ENCODE peak calls at places on chromosomes 2 and 18, in nine cellular contexts. One of them, this sample, is unnamed. For H3K9me3, the result is how much of the 10 kb centered on the place peaks cover.

GRCh38 chr18:10685484-10685883 is 159.7 kb downstream of the NAPG start:
- DNase-seq in CD4-positive, CD25-positive, alpha-beta regulatory T cell: no peak
- DNase-seq in pancreas: no peak
- DNase-seq in uterus: no peak
- DNase-seq in A549: no peak
- DNase-seq in OCI-LY7: peak
- DNase-seq in prostate gland: no peak
- DNase-seq in IMR-90: no peak
- DNase-seq in hepatocyte: no peak
- DNase-seq in this sample: no peak

GRCh38 chr18:7000484-7001096 is 117.0 kb downstream of the LAMA1 start:
- DNase-seq in CD4-positive, CD25-positive, alpha-beta regulatory T cell: no peak
- DNase-seq in pancreas: no peak
- DNase-seq in uterus: no peak
- DNase-seq in A549: no peak
- DNase-seq in OCI-LY7: peak
- DNase-seq in prostate gland: peak
- DNase-seq in IMR-90: peak
- DNase-seq in hepatocyte: peak
- DNase-seq in this sample: peak

GRCh38 chr2:198657520-198658121 is 800.1 kb downstream of the SATB2 start:
- DNase-seq in CD4-positive, CD25-positive, alpha-beta regulatory T cell: no peak
- DNase-seq in pancreas: no peak
- DNase-seq in uterus: no peak
- DNase-seq in A549: no peak
- DNase-seq in OCI-LY7: peak
- DNase-seq in prostate gland: no peak
- DNase-seq in IMR-90: peak
- DNase-seq in hepatocyte: peak
- DNase-seq in this sample: peak

GRCh38 chr18:28177828-28178635 is 1.1 kb upstream of the CDH2 start:
- DNase-seq in CD4-positive, CD25-positive, alpha-beta regulatory T cell: no peak
- DNase-seq in pancreas: peak
- DNase-seq in uterus: peak
- DNase-seq in A549: peak
- DNase-seq in OCI-LY7: no peak
- DNase-seq in prostate gland: peak
- DNase-seq in IMR-90: peak
- DNase-seq in hepatocyte: peak
- DNase-seq in this sample: peak

GRCh38 chr18:49464718-49465598 is 4.5 kb upstream of the DYM start:
- DNase-seq in CD4-positive, CD25-positive, alpha-beta regulatory T cell: no peak
- DNase-seq in pancreas: no peak
- DNase-seq in uterus: no peak
- DNase-seq in A549: no peak
- DNase-seq in OCI-LY7: peak
- DNase-seq in prostate gland: no peak
- DNase-seq in IMR-90: peak
- DNase-seq in hepatocyte: no peak
- DNase-seq in this sample: no peak

GRCh38 chr2:10620481-10620880 is 69.3 kb downstream of the NOL10 start:
- DNase-seq in CD4-positive, CD25-positive, alpha-beta regulatory T cell: no peak
- DNase-seq in pancreas: no peak
- DNase-seq in uterus: no peak
- DNase-seq in A549: no peak
- DNase-seq in OCI-LY7: no peak
- DNase-seq in prostate gland: no peak
- DNase-seq in IMR-90: peak
- DNase-seq in hepatocyte: no peak
- DNase-seq in this sample: peak

GRCh38 chr2:204116154-204116792 is 179.7 kb downstream of the ICOS start:
- DNase-seq in CD4-positive, CD25-positive, alpha-beta regulatory T cell: no peak
- DNase-seq in pancreas: no peak
- DNase-seq in uterus: peak
- DNase-seq in A549: no peak
- DNase-seq in OCI-LY7: no peak
- DNase-seq in prostate gland: no peak
- DNase-seq in IMR-90: no peak
- DNase-seq in hepatocyte: no peak
- DNase-seq in this sample: no peak

GRCh38 chr2:130374587-130375290 is 18.9 kb downstream of the PTPN18 start:
- DNase-seq in CD4-positive, CD25-positive, alpha-beta regulatory T cell: no peak
- DNase-seq in pancreas: no peak
- DNase-seq in uterus: no peak
- DNase-seq in A549: no peak
- DNase-seq in OCI-LY7: no peak
- DNase-seq in prostate gland: no peak
- DNase-seq in IMR-90: peak
- DNase-seq in hepatocyte: no peak
- DNase-seq in this sample: no peak

GRCh38 chr2:16387461-16387960 is 278.1 kb downstream of the CYRIA start:
- DNase-seq in CD4-positive, CD25-positive, alpha-beta regulatory T cell: no peak
- DNase-seq in pancreas: no peak
- DNase-seq in uterus: no peak
- DNase-seq in A549: no peak
- DNase-seq in OCI-LY7: no peak
- DNase-seq in prostate gland: no peak
- DNase-seq in IMR-90: no peak
- DNase-seq in hepatocyte: no peak
- DNase-seq in this sample: no peak

GRCh38 chr18:60891936-60892335 is 441.3 kb upstream of the CDH20 start:
- DNase-seq in CD4-positive, CD25-positive, alpha-beta regulatory T cell: no peak
- DNase-seq in pancreas: no peak
- DNase-seq in uterus: no peak
- DNase-seq in A549: no peak
- DNase-seq in OCI-LY7: no peak
- DNase-seq in prostate gland: no peak
- DNase-seq in IMR-90: no peak
- DNase-seq in hepatocyte: no peak
- DNase-seq in this sample: no peak

GRCh38 chr2:112579280-112579679 is 5.1 kb upstream of the CHCHD5 start:
- DNase-seq in CD4-positive, CD25-positive, alpha-beta regulatory T cell: no peak
- DNase-seq in pancreas: no peak
- DNase-seq in uterus: no peak
- DNase-seq in A549: no peak
- DNase-seq in OCI-LY7: no peak
- DNase-seq in prostate gland: no peak
- DNase-seq in IMR-90: peak
- DNase-seq in hepatocyte: no peak
- DNase-seq in this sample: no peak

GRCh38 chr18:59987102-59987501 is 87.3 kb downstream of the PMAIP1 start:
- DNase-seq in CD4-positive, CD25-positive, alpha-beta regulatory T cell: no peak
- DNase-seq in pancreas: no peak
- DNase-seq in uterus: no peak
- DNase-seq in A549: no peak
- DNase-seq in OCI-LY7: no peak
- DNase-seq in prostate gland: no peak
- DNase-seq in IMR-90: no peak
- DNase-seq in hepatocyte: no peak
- DNase-seq in this sample: no peak

GRCh38 chr2:100260712-100261620 is 61.3 kb downstream of the LONRF2 start:
- DNase-seq in CD4-positive, CD25-positive, alpha-beta regulatory T cell: no peak
- DNase-seq in pancreas: no peak
- DNase-seq in uterus: peak
- DNase-seq in A549: peak
- DNase-seq in OCI-LY7: peak
- DNase-seq in prostate gland: peak
- DNase-seq in IMR-90: peak
- DNase-seq in hepatocyte: peak
- DNase-seq in this sample: peak

GRCh38 chr2:231621051-231621879 is 28.6 kb downstream of the TEX44 start:
- DNase-seq in CD4-positive, CD25-positive, alpha-beta regulatory T cell: no peak
- DNase-seq in pancreas: no peak
- DNase-seq in uterus: peak
- DNase-seq in A549: no peak
- DNase-seq in OCI-LY7: no peak
- DNase-seq in prostate gland: peak
- DNase-seq in IMR-90: no peak
- DNase-seq in hepatocyte: peak
- DNase-seq in this sample: no peak

GRCh38 chr2:96139181-96139758 is 968 bp upstream of the ASTL start:
- DNase-seq in CD4-positive, CD25-positive, alpha-beta regulatory T cell: no peak
- DNase-seq in pancreas: peak
- DNase-seq in uterus: no peak
- DNase-seq in A549: no peak
- DNase-seq in OCI-LY7: no peak
- DNase-seq in prostate gland: no peak
- DNase-seq in IMR-90: no peak
- DNase-seq in hepatocyte: no peak
- DNase-seq in this sample: no peak

GRCh38 chr2:233408366-233409285 is 54.3 kb downstream of the DGKD start:
- DNase-seq in CD4-positive, CD25-positive, alpha-beta regulatory T cell: no peak
- DNase-seq in pancreas: no peak
- DNase-seq in uterus: no peak
- DNase-seq in A549: no peak
- DNase-seq in OCI-LY7: no peak
- DNase-seq in prostate gland: no peak
- DNase-seq in IMR-90: no peak
- DNase-seq in hepatocyte: no peak
- DNase-seq in this sample: no peak

GRCh38 chr18:54020346-54020745 is 204.1 kb downstream of the MBD2 start:
- DNase-seq in CD4-positive, CD25-positive, alpha-beta regulatory T cell: no peak
- DNase-seq in pancreas: no peak
- DNase-seq in uterus: no peak
- DNase-seq in A549: no peak
- DNase-seq in OCI-LY7: no peak
- DNase-seq in prostate gland: no peak
- DNase-seq in IMR-90: no peak
- DNase-seq in hepatocyte: no peak
- DNase-seq in this sample: no peak

GRCh38 chr18:3015851-3016250 is 2.9 kb upstream of the LPIN2 start:
- DNase-seq in CD4-positive, CD25-positive, alpha-beta regulatory T cell: no peak
- DNase-seq in pancreas: no peak
- DNase-seq in uterus: no peak
- DNase-seq in A549: no peak
- DNase-seq in OCI-LY7: no peak
- DNase-seq in prostate gland: no peak
- DNase-seq in IMR-90: no peak
- DNase-seq in hepatocyte: no peak
- DNase-seq in this sample: no peak

GRCh38 chr18:67367540-67367939 is 149.0 kb downstream of the DSEL start:
- DNase-seq in CD4-positive, CD25-positive, alpha-beta regulatory T cell: no peak
- DNase-seq in pancreas: no peak
- DNase-seq in uterus: no peak
- DNase-seq in A549: no peak
- DNase-seq in OCI-LY7: no peak
- DNase-seq in prostate gland: no peak
- DNase-seq in IMR-90: peak
- DNase-seq in hepatocyte: no peak
- DNase-seq in this sample: no peak

GRCh38 chr2:228318218-228318617 is 136.7 kb upstream of the SPHKAP start:
- DNase-seq in CD4-positive, CD25-positive, alpha-beta regulatory T cell: no peak
- DNase-seq in pancreas: peak
- DNase-seq in uterus: no peak
- DNase-seq in A549: peak
- DNase-seq in OCI-LY7: no peak
- DNase-seq in prostate gland: no peak
- DNase-seq in IMR-90: no peak
- DNase-seq in hepatocyte: peak
- DNase-seq in this sample: peak

GRCh38 chr18:61398961-61399632 is 65.9 kb downstream of the CDH20 start:
- DNase-seq in CD4-positive, CD25-positive, alpha-beta regulatory T cell: no peak
- DNase-seq in pancreas: no peak
- DNase-seq in uterus: no peak
- DNase-seq in A549: no peak
- DNase-seq in OCI-LY7: no peak
- DNase-seq in prostate gland: no peak
- DNase-seq in IMR-90: peak
- DNase-seq in hepatocyte: no peak
- DNase-seq in this sample: no peak

GRCh38 chr2:234490239-234491074 is 6.4 kb downstream of the ARL4C start:
- DNase-seq in CD4-positive, CD25-positive, alpha-beta regulatory T cell: no peak
- DNase-seq in pancreas: no peak
- DNase-seq in uterus: no peak
- DNase-seq in A549: no peak
- DNase-seq in OCI-LY7: peak
- DNase-seq in prostate gland: no peak
- DNase-seq in IMR-90: no peak
- DNase-seq in hepatocyte: no peak
- DNase-seq in this sample: peak

DNA sequence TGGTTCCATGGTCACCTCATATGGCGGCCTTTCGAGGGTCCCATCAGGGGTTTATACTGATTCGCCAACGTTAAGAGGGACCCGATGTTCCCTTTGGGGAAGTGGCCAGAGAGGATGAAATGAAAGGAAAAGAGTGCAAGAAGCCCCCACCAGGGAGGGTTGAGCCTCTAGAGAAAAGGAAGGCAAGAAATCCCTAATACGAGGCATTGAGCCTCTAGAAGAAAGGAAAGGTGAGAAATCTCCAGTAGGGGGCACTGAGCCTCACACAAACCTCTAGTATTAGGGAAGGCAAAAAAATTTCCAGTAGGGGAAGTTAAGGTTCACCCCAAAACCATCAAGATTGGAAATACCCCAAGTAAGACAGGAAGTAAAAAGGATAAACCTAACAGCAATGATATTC is 9.8 kb upstream of the SAP130 start:
- DNase-seq in CD4-positive, CD25-positive, alpha-beta regulatory T cell: no peak
- DNase-seq in pancreas: no peak
- DNase-seq in uterus: no peak
- DNase-seq in A549: no peak
- DNase-seq in OCI-LY7: peak
- DNase-seq in prostate gland: no peak
- DNase-seq in IMR-90: no peak
- DNase-seq in hepatocyte: no peak
- DNase-seq in this sample: no peak
- H3K9me3 ChIP-seq in CD4-positive, CD25-positive, alpha-beta regulatory T cell: under half
- H3K9me3 ChIP-seq in pancreas: under half
- H3K9me3 ChIP-seq in uterus: under half
- H3K9me3 ChIP-seq in A549: half or more
- H3K9me3 ChIP-seq in OCI-LY7: under half
- H3K9me3 ChIP-seq in prostate gland: under half
- H3K9me3 ChIP-seq in IMR-90: under half
- H3K9me3 ChIP-seq in hepatocyte: under half
- H3K9me3 ChIP-seq in this sample: under half

GRCh38 chr2:109336296-109336695 is 207.3 kb downstream of the SH3RF3 start:
- DNase-seq in CD4-positive, CD25-positive, alpha-beta regulatory T cell: no peak
- DNase-seq in pancreas: no peak
- DNase-seq in uterus: no peak
- DNase-seq in A549: no peak
- DNase-seq in OCI-LY7: no peak
- DNase-seq in prostate gland: no peak
- DNase-seq in IMR-90: no peak
- DNase-seq in hepatocyte: no peak
- DNase-seq in this sample: no peak
- H3K27ac ChIP-seq in CD4-positive, CD25-positive, alpha-beta regulatory T cell: no peak
- H3K27ac ChIP-seq in pancreas: no peak
- H3K27ac ChIP-seq in uterus: no peak
- H3K27ac ChIP-seq in A549: no peak
- H3K27ac ChIP-seq in OCI-LY7: no peak
- H3K27ac ChIP-seq in prostate gland: no peak
- H3K27ac ChIP-seq in IMR-90: peak
- H3K27ac ChIP-seq in hepatocyte: peak
- H3K27ac ChIP-seq in this sample: no peak

GRCh38 chr18:33901894-33902512 is 322.7 kb downstream of the NOL4 start:
- DNase-seq in CD4-positive, CD25-positive, alpha-beta regulatory T cell: no peak
- DNase-seq in pancreas: no peak
- DNase-seq in uterus: no peak
- DNase-seq in A549: no peak
- DNase-seq in OCI-LY7: peak
- DNase-seq in prostate gland: no peak
- DNase-seq in IMR-90: no peak
- DNase-seq in hepatocyte: no peak
- DNase-seq in this sample: no peak
- H3K9me3 ChIP-seq in CD4-positive, CD25-positive, alpha-beta regulatory T cell: under half
- H3K9me3 ChIP-seq in pancreas: under half
- H3K9me3 ChIP-seq in uterus: under half
- H3K9me3 ChIP-seq in A549: under half
- H3K9me3 ChIP-seq in OCI-LY7: under half
- H3K9me3 ChIP-seq in prostate gland: under half
- H3K9me3 ChIP-seq in IMR-90: under half
- H3K9me3 ChIP-seq in hepatocyte: under half
- H3K9me3 ChIP-seq in this sample: under half

GRCh38 chr2:44237221-44237620 is 38.1 kb upstream of the SLC3A1 start:
- DNase-seq in CD4-positive, CD25-positive, alpha-beta regulatory T cell: peak
- DNase-seq in pancreas: no peak
- DNase-seq in uterus: no peak
- DNase-seq in A549: no peak
- DNase-seq in OCI-LY7: peak
- DNase-seq in prostate gland: no peak
- DNase-seq in IMR-90: no peak
- DNase-seq in hepatocyte: no peak
- DNase-seq in this sample: peak
- H3K27ac ChIP-seq in CD4-positive, CD25-positive, alpha-beta regulatory T cell: peak
- H3K27ac ChIP-seq in pancreas: no peak
- H3K27ac ChIP-seq in uterus: no peak
- H3K27ac ChIP-seq in A549: peak
- H3K27ac ChIP-seq in OCI-LY7: peak
- H3K27ac ChIP-seq in prostate gland: no peak
- H3K27ac ChIP-seq in IMR-90: no peak
- H3K27ac ChIP-seq in hepatocyte: no peak
- H3K27ac ChIP-seq in this sample: peak